ENCODE peak calls at places on chromosomes 1 and 21, in nine cellular contexts. Q is heart right ventricle, K is kidney, V is nephron progenitor cell, H is brain microvascular endothelial cell, S is GM10248, N is retinal pigment epithelial cell, M is choroid plexus epithelial cell, B is GM23338. Z is an unnamed sample.

GRCh38 chr1:180503274-180503862 is 991 bp upstream of the ACBD6 start:
- DNase-seq in Q (no peak), K (no peak), V (no peak), H (no peak), S (peak; percentile 24), N (no peak), M (peak; percentile 37), B (no peak), Z (peak; percentile 38)

GRCh38 chr1:160576430-160576829 is 2.9 kb downstream of the CD84 start:
- DNase-seq in Q (no peak), K (no peak), V (no peak), H (no peak), S (no peak), N (no peak), M (no peak), B (no peak), Z (no peak)

GRCh38 chr1:34924759-34925555 is 4.5 kb downstream of the DLGAP3 start:
- DNase-seq in Q (peak; percentile 64), K (peak; percentile 89), V (peak; percentile 96), H (peak; percentile 55), S (peak; percentile 78), N (peak; percentile 6), M (peak; percentile 73), B (peak; percentile 91), Z (peak; percentile 86)

GRCh38 chr1:61337981-61338848 is 255.9 kb downstream of the NFIA start:
- DNase-seq in Q (peak; percentile 48), K (peak; percentile 82), V (peak; percentile 28), H (peak; percentile 95), S (no peak), N (peak; percentile 87), M (peak; percentile 93), B (peak; percentile 69), Z (no peak)

GRCh38 chr1:77056525-77056924 is 162.7 kb downstream of the PIGK start:
- DNase-seq in Q (no peak), K (no peak), V (no peak), H (no peak), S (no peak), N (no peak), M (no peak), B (no peak), Z (no peak)

GRCh38 chr1:206578959-206579358 is 33.3 kb downstream of the EIF2D start:
- DNase-seq in Q (no peak), K (no peak), V (no peak), H (no peak), S (no peak), N (no peak), M (no peak), B (no peak), Z (no peak)

GRCh38 chr1:25148673-25149300 is 83.5 kb downstream of the SYF2 start:
- DNase-seq in Q (no peak), K (no peak), V (no peak), H (peak; percentile 9), S (peak; percentile 51), N (no peak), M (peak; percentile 33), B (peak; percentile 74), Z (peak; percentile 46)

GRCh38 chr1:118717893-118718292 is 270.2 kb downstream of the TBX15 start:
- DNase-seq in Q (no peak), K (no peak), V (no peak), H (no peak), S (no peak), N (no peak), M (peak; percentile 7), B (no peak), Z (no peak)

GRCh38 chr1:171486048-171486519 is 754 bp downstream of the PRRC2C start:
- DNase-seq in Q (no peak), K (no peak), V (no peak), H (peak; percentile 39), S (peak; percentile 34), N (no peak), M (peak; percentile 82), B (peak; percentile 72), Z (peak; percentile 46)

GRCh38 chr21:45844181-45844580 is 137.4 kb upstream of the COL6A1 start:
- DNase-seq in Q (no peak), K (no peak), V (no peak), H (no peak), S (no peak), N (no peak), M (no peak), B (no peak), Z (no peak)

GRCh38 chr1:73065585-73065984 is 783.2 kb upstream of the NEGR1 start:
- DNase-seq in Q (no peak), K (no peak), V (peak; percentile 18), H (no peak), S (no peak), N (no peak), M (no peak), B (peak; percentile 73), Z (no peak)

GRCh38 chr1:56063461-56063860 is 515.9 kb downstream of the PLPP3 start:
- DNase-seq in Q (peak; percentile 46), K (no peak), V (no peak), H (no peak), S (no peak), N (no peak), M (no peak), B (no peak), Z (no peak)

GRCh38 chr1:94591791-94592565 is 50.4 kb upstream of the F3 start:
- DNase-seq in Q (no peak), K (no peak), V (no peak), H (no peak), S (no peak), N (no peak), M (no peak), B (no peak), Z (no peak)

DNA sequence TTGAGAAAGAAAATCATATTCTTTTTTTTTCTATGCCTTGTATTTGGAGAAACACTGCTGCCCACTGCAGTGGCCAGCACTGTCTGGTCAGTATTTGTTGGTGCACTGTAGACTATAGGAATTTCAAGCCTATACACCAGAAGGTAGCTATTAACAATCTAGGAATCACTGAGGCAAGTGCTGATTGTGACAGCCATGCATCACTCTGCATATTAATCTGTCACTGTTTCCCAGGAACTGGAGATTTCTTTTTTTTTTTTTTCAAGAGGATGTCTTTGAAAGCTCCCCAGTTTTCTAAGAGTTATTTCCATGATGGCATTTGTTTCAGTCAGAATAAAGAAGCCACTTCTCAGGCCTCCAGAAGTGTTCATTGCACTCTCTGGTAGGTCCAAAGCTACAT is 737.8 kb upstream of the PTBP2 start:
- DNase-seq in Q (no peak), K (no peak), V (no peak), H (no peak), S (no peak), N (no peak), M (no peak), B (no peak), Z (no peak)
- TF ChIP-seq CTCF in Q (no peak), K (no peak), V (no peak), H (no peak), S (no peak), N (no peak), M (no peak), B (no peak), Z (no peak)

DNA sequence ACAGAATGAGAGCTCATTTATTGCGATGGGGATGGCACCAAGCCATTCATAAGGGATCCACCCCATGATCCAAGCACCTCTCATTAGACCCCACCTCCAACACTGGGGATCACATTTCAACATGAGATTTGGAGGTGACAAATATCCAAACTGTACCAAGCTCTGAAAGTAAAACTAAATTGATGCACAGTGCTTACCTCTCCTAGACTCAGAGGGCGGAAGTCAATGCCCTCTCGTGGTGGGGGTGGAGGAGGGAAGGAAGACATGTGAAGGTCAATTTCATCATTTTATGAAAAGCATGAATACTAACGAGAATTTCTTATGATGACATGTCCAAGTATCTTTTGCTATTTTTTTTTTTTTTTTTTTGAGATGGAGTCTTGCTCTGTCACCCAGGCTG is 120.0 kb downstream of the PGBD5 start:
- DNase-seq in Q (no peak), K (no peak), V (no peak), H (no peak), S (no peak), N (no peak), M (no peak), B (no peak), Z (no peak)
- TF ChIP-seq CTCF in Q (no peak), K (no peak), V (no peak), H (no peak), S (peak; percentile 25), N (no peak), M (no peak), B (no peak), Z (no peak)

DNA sequence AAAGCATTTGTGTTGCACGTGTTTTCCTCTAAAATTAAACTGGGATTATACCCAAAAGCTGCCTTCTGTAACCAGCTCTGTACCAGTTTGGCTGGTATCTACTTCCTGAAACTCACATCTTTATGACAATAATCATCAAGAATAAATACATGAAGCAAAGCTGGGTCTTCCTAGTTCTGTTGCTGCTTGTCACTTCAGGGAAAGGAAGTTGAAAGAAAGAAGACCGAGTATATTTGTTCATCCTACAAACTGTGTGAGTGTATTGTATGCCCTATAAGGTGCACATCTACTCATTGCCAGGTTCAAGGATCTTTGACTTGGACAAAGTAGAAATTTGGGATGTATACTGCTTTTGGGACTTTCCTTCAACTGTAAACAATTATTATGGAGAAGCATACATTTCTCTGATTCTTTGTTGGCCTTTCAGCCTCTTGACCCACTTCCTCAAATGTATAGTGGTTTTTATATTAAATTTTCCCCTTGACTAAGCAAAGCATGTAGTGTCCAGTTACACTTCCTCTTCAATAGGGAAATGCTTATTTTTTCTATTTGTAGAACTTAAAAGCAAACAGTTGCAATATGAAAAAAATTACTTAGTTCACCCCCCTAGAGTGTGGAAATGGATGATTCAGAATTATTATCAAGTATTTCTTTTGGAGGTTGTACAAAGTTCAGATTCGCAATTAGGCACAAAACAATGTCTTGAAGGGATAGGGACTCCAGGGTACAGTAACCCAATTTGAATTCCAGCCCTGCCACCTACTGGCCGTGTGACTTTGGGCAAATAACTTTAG is 28.9 kb upstream of the IFNGR2 start:
- DNase-seq in Q (peak; percentile 32), K (no peak), V (peak; percentile 11), H (peak; percentile 58), S (no peak), N (no peak), M (peak; percentile 68), B (peak; percentile 68), Z (no peak)
- TF ChIP-seq CTCF in Q (peak; percentile 82), K (peak; percentile 67), V (peak; percentile 30), H (peak; percentile 80), S (peak; percentile 55), N (peak; percentile 67), M (peak; percentile 73), B (peak; percentile 65), Z (peak; percentile 24)

GRCh38 chr1:11339346-11340247 is 66.6 kb downstream of the UBIAD1 start:
- DNase-seq in Q (no peak), K (peak; percentile 62), V (peak; percentile 67), H (no peak), S (no peak), N (no peak), M (no peak), B (peak; percentile 69), Z (no peak)

GRCh38 chr1:11340248-11340632 is 67.2 kb downstream of the UBIAD1 start:
- DNase-seq in Q (no peak), K (no peak), V (no peak), H (no peak), S (no peak), N (no peak), M (no peak), B (no peak), Z (no peak)

GRCh38 chr1:11342677-11343076 is 69.7 kb downstream of the UBIAD1 start:
- DNase-seq in Q (no peak), K (no peak), V (no peak), H (no peak), S (no peak), N (no peak), M (no peak), B (no peak), Z (no peak)

GRCh38 chr1:11338351-11338809 is 65.4 kb downstream of the UBIAD1 start:
- DNase-seq in Q (no peak), K (no peak), V (no peak), H (no peak), S (no peak), N (no peak), M (no peak), B (no peak), Z (no peak)

GRCh38 chr1:11341881-11342552 is 69.0 kb downstream of the UBIAD1 start:
- DNase-seq in Q (no peak), K (no peak), V (no peak), H (no peak), S (no peak), N (no peak), M (no peak), B (no peak), Z (no peak)
- TF ChIP-seq CTCF in Q (no peak), K (no peak), V (no peak), H (no peak), S (no peak), N (no peak), M (no peak), B (no peak), Z (no peak)

Z was measured in GM20000.